ENCODE peak calls at places on chromosomes 1 and 21, in five cellular contexts. F is GM12878, Y is H1, L is GM23338, P is HepG2. H is an unnamed sample.
A peak's percentile ranks its signal among the peaks of the same experiment; 100 is the strongest.

GRCh38 chr1:223087231-223087990 is 55.6 kb downstream of the TLR5 start:
- DNase-seq in P (no peak), F (no peak), L (no peak), Y (no peak), H (no peak)

GRCh38 chr1:149934326-149934725 is 2.4 kb downstream of the MTMR11 start:
- DNase-seq in F (no peak), Y (no peak), P (no peak), L (no peak), H (no peak)

GRCh38 chr21:36694041-36694515 is 4.8 kb upstream of the SIM2 start:
- DNase-seq in P (no peak), L (peak; percentile 47), Y (no peak), F (no peak), H (no peak)

GRCh38 chr1:192435704-192436103 is 118.9 kb downstream of the RGS21 start:
- DNase-seq in L (no peak), F (no peak), Y (no peak), P (no peak), H (peak; percentile 25)

GRCh38 chr1:93992954-93993353 is 83.7 kb upstream of the GCLM start:
- DNase-seq in L (no peak), Y (no peak), P (no peak), F (no peak), H (no peak)

GRCh38 chr1:203281033-203281432 is 24.3 kb upstream of the BTG2 start:
- DNase-seq in F (no peak), Y (no peak), P (no peak), L (no peak), H (no peak)

GRCh38 chr1:209490013-209490412 is 93.5 kb upstream of the CAMK1G start:
- DNase-seq in Y (no peak), F (no peak), P (no peak), L (peak; percentile 60), H (no peak)

GRCh38 chr21:18164933-18165332 is 79.7 kb upstream of the CHODL start:
- DNase-seq in L (peak; percentile 17), P (no peak), F (no peak), Y (no peak), H (no peak)

GRCh38 chr1:116819081-116819480 is 64.9 kb downstream of the CD2 start:
- DNase-seq in P (no peak), Y (no peak), F (no peak), L (no peak), H (no peak)

GRCh38 chr1:238409191-238409846 is 518.6 kb upstream of the ZP4 start:
- DNase-seq in F (no peak), Y (no peak), L (no peak), P (no peak), H (no peak)

DNA sequence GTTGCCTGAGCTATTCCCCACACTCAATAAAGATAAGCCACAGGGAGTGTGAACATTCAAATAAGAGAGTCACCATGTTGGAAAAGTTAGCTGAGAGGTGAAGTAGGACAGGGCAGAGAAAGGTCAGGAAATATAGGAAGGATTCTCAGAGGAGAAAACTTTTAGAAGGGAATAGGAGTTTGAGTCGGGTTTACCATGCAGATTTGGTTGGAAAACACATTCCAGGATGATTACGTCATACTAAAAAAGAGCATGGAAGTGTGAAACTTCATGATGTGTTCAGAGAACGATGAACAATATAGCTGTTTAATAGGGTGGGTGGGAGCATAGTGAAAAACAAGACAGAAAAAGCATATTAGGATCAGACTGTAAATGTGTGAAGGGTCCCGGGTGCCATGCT is 1125.3 kb upstream of the ADGRL2 start:
- DNase-seq in Y (no peak), L (peak; percentile 25), F (no peak), P (no peak), H (no peak)
- TF ChIP-seq CREB1 in Y (no peak), L (no peak), F (no peak), P (no peak), H (no peak)

DNA sequence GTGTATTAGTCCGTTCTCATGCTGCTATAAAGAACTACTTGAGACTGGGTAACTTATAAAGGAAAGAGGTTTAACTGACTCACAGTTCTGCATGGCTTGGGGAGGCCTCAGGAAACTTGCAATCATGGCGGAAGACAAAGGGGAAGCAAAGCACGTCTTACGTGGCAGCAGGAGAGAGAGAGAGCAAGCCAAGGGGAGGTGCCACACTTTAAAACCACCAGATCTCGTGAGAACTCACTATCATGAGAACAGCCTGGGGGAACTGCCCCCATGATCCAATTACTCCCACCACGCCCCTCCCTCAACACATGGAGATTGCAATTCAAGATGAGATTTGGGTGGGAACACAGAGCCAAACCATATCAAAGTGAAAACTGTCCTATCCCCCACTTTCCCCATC is 4.2 kb upstream of the MIS18A start:
- DNase-seq in L (no peak), F (no peak), P (no peak), Y (no peak), H (no peak)
- H3K4me2 ChIP-seq in L (no peak overlapping the region), F (no peak overlapping the region), P (no peak overlapping the region), Y (no peak overlapping the region), H (no peak overlapping the region)

GRCh38 chr1:154559496-154559950 is 1.1 kb upstream of the UBE2Q1 start:
- DNase-seq in Y (peak; percentile 76), P (peak; percentile 85), L (peak; percentile 97), F (peak; percentile 61), H (peak; percentile 92)

GRCh38 chr1:154557939-154558609 is 388 bp downstream of the UBE2Q1 start:
- DNase-seq in L (peak; percentile 26), Y (no peak), F (no peak), P (no peak), H (peak; percentile 42)

GRCh38 chr1:154556422-154556821 is 2.0 kb downstream of the UBE2Q1 start:
- DNase-seq in L (peak; percentile 68), F (no peak), P (no peak), Y (no peak), H (no peak)

GRCh38 chr1:154557248-154557938 is 1.1 kb downstream of the UBE2Q1 start:
- DNase-seq in P (no peak), L (peak; percentile 10), Y (no peak), F (no peak), H (no peak)

DNA sequence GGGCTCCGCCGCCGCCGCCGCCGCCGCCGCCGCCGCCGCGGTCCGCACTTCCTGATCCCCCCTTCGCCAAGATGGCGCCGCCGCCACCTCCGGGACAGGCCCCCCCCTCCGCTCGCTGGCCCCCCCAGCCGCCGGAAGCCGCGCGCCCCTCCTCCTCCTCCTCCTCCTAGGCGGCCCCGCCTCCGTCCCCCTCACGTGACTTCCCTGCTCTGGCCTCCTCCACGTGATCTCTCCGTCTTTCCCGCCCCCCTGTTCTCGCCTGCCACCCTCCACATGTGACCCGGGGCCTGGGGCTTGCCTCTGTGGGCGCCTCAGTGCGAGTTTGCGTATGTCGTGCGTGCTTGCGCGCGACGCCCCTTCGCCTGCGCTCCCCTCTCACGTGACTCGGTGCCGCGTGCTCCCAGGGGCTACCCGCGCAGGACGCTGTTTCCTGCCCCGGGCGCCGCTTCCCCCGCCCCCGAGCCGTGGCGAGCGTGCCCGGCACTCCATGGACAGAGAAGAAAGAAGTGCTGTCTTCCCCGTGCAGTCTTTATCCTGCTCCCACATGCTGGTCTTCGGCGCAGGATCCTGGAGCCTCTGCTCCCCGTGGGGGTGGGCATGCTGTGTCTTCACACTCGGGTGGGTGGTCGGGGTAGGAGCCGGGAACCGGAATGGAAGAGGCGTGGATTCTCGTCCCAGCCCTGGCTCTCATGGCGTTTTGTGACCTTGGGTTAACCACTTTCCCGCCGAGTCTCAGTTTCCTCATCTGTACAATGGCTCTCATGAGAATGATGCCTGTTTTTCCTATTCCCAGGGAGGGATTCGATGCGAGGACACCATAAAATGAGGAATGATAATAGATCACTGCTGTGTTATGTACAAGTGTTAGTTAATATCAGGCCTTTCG is at the start of gene UBE2Q1:
- DNase-seq in P (peak; percentile 96), Y (peak; percentile 91), F (peak; percentile 97), L (peak; percentile 98), H (peak; percentile 96)
- TF ChIP-seq EZH2 in P (no peak), Y (no peak), F (no peak), L (no peak), H (no peak)

GRCh38 chr1:182226618-182227017 is 165.0 kb downstream of the GLUL start:
- DNase-seq in P (no peak), L (no peak), F (no peak), Y (no peak), H (no peak)
- TF ChIP-seq CREB1 in P (no peak), L (no peak), F (no peak), Y (no peak), H (no peak)

DNA sequence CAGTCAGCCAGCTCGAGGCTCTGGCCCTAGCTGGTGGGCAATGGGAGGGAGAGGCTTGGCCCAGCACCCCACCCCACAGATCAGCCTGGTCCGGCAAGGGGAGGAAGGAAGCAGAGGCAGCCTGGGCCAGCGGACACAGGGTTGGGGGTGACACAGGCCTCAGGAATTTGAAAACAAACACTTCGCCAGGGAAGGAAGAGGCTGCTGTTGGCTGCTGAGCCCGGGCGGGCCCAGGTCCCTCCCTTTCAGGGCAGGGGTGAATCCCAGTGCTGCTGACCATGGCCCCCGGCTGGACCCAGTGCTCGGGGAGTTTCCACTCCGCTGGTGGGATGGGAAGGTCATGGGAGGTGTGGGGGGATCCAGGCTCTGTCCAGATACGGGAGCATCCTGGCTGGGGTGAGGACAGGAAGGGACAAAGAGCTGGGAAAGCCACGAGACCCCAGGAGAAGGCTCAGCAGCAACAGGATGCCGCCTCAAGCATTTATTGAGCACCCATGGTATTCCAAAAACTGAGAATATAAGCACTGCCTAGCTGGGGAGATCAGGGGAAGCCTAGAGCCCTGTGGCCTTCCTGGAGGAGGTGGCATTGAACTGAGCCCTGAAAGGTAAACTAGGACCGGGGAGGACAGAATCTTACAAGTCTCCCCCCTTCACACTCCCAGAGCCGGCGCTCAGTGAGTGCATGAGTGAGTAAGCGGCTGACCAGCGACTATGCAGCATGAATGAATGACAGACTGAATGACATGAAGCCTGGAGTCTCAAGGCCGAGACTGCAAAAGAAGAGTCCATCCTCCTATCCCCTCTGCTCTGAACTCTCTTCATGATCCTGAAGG is 26.2 kb upstream of the EPHA2 start:
- DNase-seq in P (peak; percentile 87), F (no peak), L (peak; percentile 90), Y (peak; percentile 58), H (no peak)
- H3K4me2 ChIP-seq in P (peak overlapping the region; percentile 88), F (no peak overlapping the region), L (peak overlapping the region; percentile 49), Y (no peak overlapping the region), H (no peak overlapping the region)

H was measured in K562.